ENCODE peak calls at places on chromosomes 7 and 10, in seven cellular contexts. F is psoas muscle, Z is GM12865, O is astrocyte, M is A549, P is lower lobe of right lung, X is lower leg skin. N is an unnamed sample.

GRCh38 chr10:77524300-77524711 is 113.3 kb downstream of the KCNMA1 start:
- DNase-seq in F (no peak), Z (no peak), O (peak), M (no peak), P (no peak), X (no peak), N (no peak)

GRCh38 chr7:35492451-35493175 is 202.3 kb downstream of the HERPUD2 start:
- DNase-seq in F (no peak), Z (no peak), O (no peak), M (no peak), P (no peak), X (no peak), N (no peak)

GRCh38 chr10:123995082-123995460 is 98.3 kb downstream of the CHST15 start:
- DNase-seq in F (no peak), Z (no peak), O (no peak), M (peak), P (peak), X (peak), N (no peak)

GRCh38 chr10:75245354-75246001 is 9.7 kb upstream of the COMTD1 start:
- DNase-seq in F (no peak), Z (no peak), O (no peak), M (no peak), P (no peak), X (peak), N (no peak)

GRCh38 chr10:120729508-120729907 is 121.7 kb upstream of the WDR11 start:
- DNase-seq in F (no peak), Z (no peak), O (no peak), M (no peak), P (no peak), X (no peak), N (no peak)

GRCh38 chr10:98778277-98778759 is 331.6 kb upstream of the HPS1 start:
- DNase-seq in F (no peak), Z (peak), O (no peak), M (no peak), P (no peak), X (no peak), N (no peak)

GRCh38 chr7:1779445-1779844 is 109.4 kb downstream of the ELFN1 start:
- DNase-seq in F (no peak), Z (no peak), O (no peak), M (no peak), P (no peak), X (peak), N (no peak)

GRCh38 chr10:43671659-43672555 is 23.2 kb upstream of the ZNF32 start:
- DNase-seq in F (peak), Z (peak), O (peak), M (peak), P (no peak), X (peak), N (peak)

GRCh38 chr7:111855161-111855841 is 293.0 kb upstream of the IMMP2L start:
- DNase-seq in F (no peak), Z (peak), O (peak), M (peak), P (no peak), X (no peak), N (no peak)

GRCh38 chr7:37344886-37345579 is 103.6 kb downstream of the ELMO1 start:
- DNase-seq in F (no peak), Z (peak), O (no peak), M (no peak), P (no peak), X (no peak), N (no peak)

GRCh38 chr7:116231543-116232401 is 21.4 kb downstream of the TES start:
- DNase-seq in F (no peak), Z (no peak), O (peak), M (no peak), P (no peak), X (no peak), N (no peak)

GRCh38 chr10:25682203-25682950 is 251.7 kb upstream of the MYO3A start:
- DNase-seq in F (no peak), Z (no peak), O (peak), M (peak), P (no peak), X (no peak), N (no peak)

GRCh38 chr7:95906871-95907270 is 134.5 kb downstream of the DYNC1I1 start:
- DNase-seq in F (no peak), Z (peak), O (no peak), M (no peak), P (no peak), X (no peak), N (no peak)

GRCh38 chr10:79067241-79068202 is 1.2 kb upstream of the ZMIZ1 start:
- DNase-seq in F (peak), Z (peak), O (peak), M (peak), P (peak), X (peak), N (peak)

GRCh38 chr10:124564881-124565280 is 103.3 kb downstream of the LHPP start:
- DNase-seq in F (no peak), Z (no peak), O (no peak), M (no peak), P (no peak), X (no peak), N (no peak)

GRCh38 chr7:128831178-128831993 is 1.2 kb downstream of the FLNC start:
- DNase-seq in F (peak), Z (no peak), O (peak), M (no peak), P (no peak), X (no peak), N (no peak)

GRCh38 chr10:8346861-8347260 is 292.4 kb downstream of the GATA3 start:
- DNase-seq in F (no peak), Z (no peak), O (no peak), M (no peak), P (no peak), X (no peak), N (no peak)

GRCh38 chr7:512541-513311 is 6.9 kb downstream of the PDGFA start:
- DNase-seq in F (no peak), Z (no peak), O (peak), M (no peak), P (peak), X (no peak), N (peak)

GRCh38 chr10:76523798-76524231 is 1092.4 kb downstream of the LRMDA start:
- DNase-seq in F (no peak), Z (no peak), O (peak), M (no peak), P (no peak), X (no peak), N (no peak)

GRCh38 chr7:157479326-157479725 is 142.5 kb downstream of the DNAJB6 start:
- DNase-seq in F (no peak), Z (no peak), O (no peak), M (no peak), P (no peak), X (no peak), N (no peak)

GRCh38 chr7:84207025-84207424 is 12.4 kb upstream of the SEMA3A start:
- DNase-seq in F (no peak), Z (no peak), O (no peak), M (no peak), P (no peak), X (no peak), N (no peak)

GRCh38 chr10:89550509-89550908 is 15.1 kb upstream of the SLC16A12 start:
- DNase-seq in F (no peak), Z (no peak), O (no peak), M (no peak), P (no peak), X (no peak), N (peak)

GRCh38 chr7:116632349-116632748 is 39.6 kb upstream of the MET start:
- DNase-seq in F (no peak), Z (no peak), O (peak), M (no peak), P (no peak), X (no peak), N (no peak)

GRCh38 chr7:117706191-117706590 is 167.1 kb downstream of the CTTNBP2 start:
- DNase-seq in F (no peak), Z (no peak), O (no peak), M (no peak), P (no peak), X (no peak), N (no peak)

GRCh38 chr10:44988957-44989620 is 10.5 kb upstream of the DEPP1 start:
- DNase-seq in F (no peak), Z (no peak), O (no peak), M (no peak), P (no peak), X (peak), N (peak)

GRCh38 chr10:131920151-131920550 is 19.3 kb downstream of the PPP2R2D start:
- DNase-seq in F (no peak), Z (no peak), O (no peak), M (no peak), P (no peak), X (no peak), N (no peak)

GRCh38 chr7:54260868-54261475 is 281.2 kb upstream of the VSTM2A start:
- DNase-seq in F (no peak), Z (no peak), O (peak), M (no peak), P (no peak), X (no peak), N (no peak)

GRCh38 chr7:50092579-50093411 is at the start of gene ZPBP:
- DNase-seq in F (peak), Z (peak), O (peak), M (no peak), P (peak), X (no peak), N (peak)
- H3K4me3 ChIP-seq in F (peak), Z (peak), O (peak), M (no peak), P (peak), X (no peak), N (peak)

GRCh38 chr7:24318326-24318725 is 34.3 kb downstream of the NPY start:
- DNase-seq in F (no peak), Z (peak), O (no peak), M (peak), P (no peak), X (no peak), N (no peak)
- TF ChIP-seq CTCF in F (peak), Z (peak), O (peak), M (peak), P (no peak), X (no peak), N (no peak)

GRCh38 chr10:113857210-113857609 is 2.7 kb downstream of the NHLRC2 start:
- DNase-seq in F (no peak), Z (no peak), O (no peak), M (no peak), P (no peak), X (no peak), N (no peak)
- H3K4me3 ChIP-seq in F (peak), Z (peak), O (no peak), M (peak), P (no peak), X (no peak), N (no peak)

DNA sequence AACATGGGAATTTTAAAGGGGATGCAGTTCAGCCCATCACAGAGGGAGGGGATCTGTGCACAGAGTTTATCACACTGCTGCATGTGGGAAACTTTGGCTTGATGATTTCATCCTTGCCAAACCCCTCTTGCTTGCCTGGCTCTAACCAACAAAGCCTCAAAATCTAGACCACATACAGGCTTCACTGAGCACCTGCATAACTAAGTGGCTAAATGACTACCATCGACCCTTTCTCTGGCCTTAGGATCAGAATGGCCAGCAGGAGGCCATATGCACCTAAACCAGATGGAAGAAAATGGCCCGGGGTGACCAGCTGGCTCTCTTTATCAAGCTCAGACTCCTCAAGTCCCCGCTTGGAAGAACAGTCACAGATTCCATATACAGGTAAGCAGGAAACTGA is 15.6 kb upstream of the ZNF25 start:
- DNase-seq in F (no peak), Z (peak), O (no peak), M (no peak), P (no peak), X (no peak), N (no peak)
- TF ChIP-seq CTCF in F (no peak), Z (no peak), O (no peak), M (no peak), P (no peak), X (no peak), N (no peak)

DNA sequence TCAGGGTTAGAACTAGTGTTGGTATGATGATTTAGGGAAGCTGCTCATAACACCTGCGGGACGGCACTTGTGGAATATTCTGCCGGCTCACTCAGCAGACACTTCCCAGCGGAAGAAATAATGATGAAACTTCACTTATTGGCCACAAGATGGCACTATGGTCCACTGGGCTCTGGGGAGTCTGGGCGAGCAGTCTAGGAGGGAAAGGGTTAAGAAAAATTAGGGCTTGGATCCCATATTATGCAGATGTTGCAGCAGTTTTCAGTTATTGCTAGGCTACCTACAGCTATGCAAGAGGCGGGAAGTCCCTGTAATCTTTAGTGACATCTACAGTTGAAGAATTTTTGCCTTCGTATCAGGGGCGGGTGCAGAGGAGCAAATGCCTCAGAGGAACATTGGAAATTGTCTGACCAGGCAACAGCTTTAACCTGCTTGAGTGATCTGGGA is 238.7 kb upstream of the PRSS58 start:
- DNase-seq in F (no peak), Z (peak), O (no peak), M (no peak), P (no peak), X (no peak), N (no peak)
- H3K4me3 ChIP-seq in F (no peak), Z (no peak), O (no peak), M (no peak), P (no peak), X (no peak), N (no peak)

GRCh38 chr10:67072654-67073053 is 146.8 kb downstream of the LRRTM3 start:
- DNase-seq in F (no peak), Z (no peak), O (no peak), M (no peak), P (no peak), X (no peak), N (no peak)
- TF ChIP-seq CTCF in F (no peak), Z (no peak), O (no peak), M (no peak), P (no peak), X (no peak), N (no peak)

GRCh38 chr7:101232141-101232821 is 5.3 kb downstream of the CLDN15 start:
- DNase-seq in F (no peak), Z (no peak), O (no peak), M (no peak), P (peak), X (peak), N (peak)
- H3K4me3 ChIP-seq in F (peak), Z (no peak), O (no peak), M (no peak), P (peak), X (no peak), N (peak)

DNA sequence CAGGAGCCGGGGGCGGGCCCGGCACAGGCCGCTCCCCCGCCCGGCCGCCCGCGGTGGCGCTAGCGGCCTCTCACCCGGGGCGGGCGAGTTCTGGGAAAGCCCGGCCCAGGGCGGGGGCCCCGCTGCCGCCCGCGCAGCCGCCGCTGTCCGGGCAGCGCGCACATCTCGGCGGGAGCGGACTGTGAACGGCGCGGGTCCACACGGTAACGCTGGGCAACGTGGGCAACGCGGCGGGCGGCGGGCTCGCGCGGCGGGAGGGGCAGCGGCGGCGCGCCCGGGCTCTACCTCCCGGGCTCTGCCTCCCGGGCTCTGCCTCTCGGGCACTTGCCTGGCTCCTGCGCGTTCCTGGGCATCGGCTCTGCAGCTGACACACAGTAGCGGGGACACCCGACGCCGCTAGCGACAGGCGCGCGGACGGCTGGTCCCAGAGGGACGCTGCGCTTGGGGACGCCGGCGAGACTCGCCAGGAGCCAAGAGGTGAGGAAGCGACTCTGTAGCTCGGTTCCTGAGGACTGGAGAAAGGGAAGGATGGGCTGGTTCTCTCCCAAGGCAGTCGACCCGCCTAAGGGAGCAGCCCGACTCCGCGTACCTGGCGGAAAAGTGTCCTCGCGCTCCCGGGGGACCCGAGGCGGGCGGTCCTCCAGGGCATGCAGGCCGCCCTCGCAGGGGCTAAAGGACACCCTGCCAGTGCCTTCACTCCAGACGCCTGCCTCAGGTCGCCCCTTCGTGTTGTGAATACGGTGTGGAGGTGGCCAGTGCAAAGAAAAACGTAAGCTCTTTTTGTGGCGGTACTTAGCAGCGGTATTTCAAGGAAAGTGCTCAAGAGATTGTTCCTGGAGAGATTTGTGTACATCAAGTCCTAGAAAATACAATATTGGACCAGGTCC is at the start of gene PLCE1:
- DNase-seq in F (peak), Z (peak), O (no peak), M (peak), P (peak), X (peak), N (peak)
- TF ChIP-seq CTCF in F (peak), Z (no peak), O (no peak), M (peak), P (no peak), X (no peak), N (no peak)

GRCh38 chr7:136049818-136050461 is 72.8 kb upstream of the MTPN start:
- DNase-seq in F (no peak), Z (no peak), O (no peak), M (no peak), P (no peak), X (no peak), N (no peak)
- H3K4me3 ChIP-seq in F (no peak), Z (no peak), O (no peak), M (no peak), P (no peak), X (no peak), N (no peak)

N was measured in pancreas.